ENCODE peak calls at places on chromosomes 1 and 21, in ten cellular contexts. One of them, this sample, is unnamed.

GRCh38 chr1:66563094-66563800 is 29.3 kb downstream of the SGIP1 start:
- DNase-seq in CD4-positive, alpha-beta T cell: no peak
- DNase-seq in upper lobe of right lung: no peak
- DNase-seq in omental fat pad: no peak
- DNase-seq in fibroblast of lung: peak
- DNase-seq in bronchial epithelial cell: peak
- DNase-seq in tibial artery: no peak
- DNase-seq in choroid plexus epithelial cell: peak
- DNase-seq in fibroblast of pulmonary artery: peak
- DNase-seq in transverse colon: peak
- DNase-seq in this sample: no peak

GRCh38 chr1:88074661-88075060 is 609.4 kb upstream of the PKN2 start:
- DNase-seq in CD4-positive, alpha-beta T cell: no peak
- DNase-seq in choroid plexus epithelial cell: no peak
- DNase-seq in omental fat pad: no peak
- DNase-seq in tibial artery: no peak
- DNase-seq in upper lobe of right lung: no peak
- DNase-seq in transverse colon: no peak
- DNase-seq in fibroblast of pulmonary artery: no peak
- DNase-seq in fibroblast of lung: no peak
- DNase-seq in bronchial epithelial cell: no peak
- DNase-seq in this sample: no peak

GRCh38 chr1:92317836-92318493 is 19.1 kb downstream of the RPAP2 start:
- DNase-seq in CD4-positive, alpha-beta T cell: no peak
- DNase-seq in choroid plexus epithelial cell: no peak
- DNase-seq in bronchial epithelial cell: no peak
- DNase-seq in transverse colon: no peak
- DNase-seq in fibroblast of lung: no peak
- DNase-seq in fibroblast of pulmonary artery: peak
- DNase-seq in upper lobe of right lung: no peak
- DNase-seq in omental fat pad: no peak
- DNase-seq in tibial artery: no peak
- DNase-seq in this sample: no peak

GRCh38 chr1:38741341-38741740 is 118.2 kb downstream of the RRAGC start:
- DNase-seq in fibroblast of pulmonary artery: peak
- DNase-seq in upper lobe of right lung: no peak
- DNase-seq in CD4-positive, alpha-beta T cell: no peak
- DNase-seq in tibial artery: no peak
- DNase-seq in fibroblast of lung: peak
- DNase-seq in choroid plexus epithelial cell: peak
- DNase-seq in bronchial epithelial cell: no peak
- DNase-seq in transverse colon: no peak
- DNase-seq in omental fat pad: no peak
- DNase-seq in this sample: no peak

GRCh38 chr1:47993356-47993755 is 3.8 kb downstream of the TRABD2B start:
- DNase-seq in bronchial epithelial cell: no peak
- DNase-seq in choroid plexus epithelial cell: no peak
- DNase-seq in omental fat pad: no peak
- DNase-seq in fibroblast of pulmonary artery: no peak
- DNase-seq in fibroblast of lung: no peak
- DNase-seq in CD4-positive, alpha-beta T cell: no peak
- DNase-seq in upper lobe of right lung: no peak
- DNase-seq in tibial artery: no peak
- DNase-seq in transverse colon: no peak
- DNase-seq in this sample: no peak

GRCh38 chr1:244651956-244652698 is 799 bp upstream of the DESI2 start:
- DNase-seq in transverse colon: no peak
- DNase-seq in tibial artery: no peak
- DNase-seq in fibroblast of pulmonary artery: peak
- DNase-seq in fibroblast of lung: peak
- DNase-seq in omental fat pad: no peak
- DNase-seq in choroid plexus epithelial cell: peak
- DNase-seq in CD4-positive, alpha-beta T cell: no peak
- DNase-seq in upper lobe of right lung: no peak
- DNase-seq in bronchial epithelial cell: no peak
- DNase-seq in this sample: no peak

GRCh38 chr1:248127653-248128052 is 17.3 kb upstream of the OR2M5 start:
- DNase-seq in CD4-positive, alpha-beta T cell: no peak
- DNase-seq in bronchial epithelial cell: no peak
- DNase-seq in tibial artery: no peak
- DNase-seq in upper lobe of right lung: no peak
- DNase-seq in transverse colon: no peak
- DNase-seq in fibroblast of pulmonary artery: no peak
- DNase-seq in omental fat pad: no peak
- DNase-seq in fibroblast of lung: no peak
- DNase-seq in choroid plexus epithelial cell: no peak
- DNase-seq in this sample: no peak

GRCh38 chr1:30413606-30414005 is 309.8 kb downstream of the MATN1 start:
- DNase-seq in choroid plexus epithelial cell: no peak
- DNase-seq in bronchial epithelial cell: no peak
- DNase-seq in transverse colon: no peak
- DNase-seq in fibroblast of pulmonary artery: no peak
- DNase-seq in fibroblast of lung: no peak
- DNase-seq in CD4-positive, alpha-beta T cell: no peak
- DNase-seq in omental fat pad: no peak
- DNase-seq in tibial artery: no peak
- DNase-seq in upper lobe of right lung: peak
- DNase-seq in this sample: peak

GRCh38 chr1:203327684-203328457 is 22.6 kb downstream of the BTG2 start:
- DNase-seq in CD4-positive, alpha-beta T cell: peak
- DNase-seq in choroid plexus epithelial cell: peak
- DNase-seq in fibroblast of lung: peak
- DNase-seq in upper lobe of right lung: no peak
- DNase-seq in tibial artery: peak
- DNase-seq in fibroblast of pulmonary artery: peak
- DNase-seq in omental fat pad: no peak
- DNase-seq in transverse colon: no peak
- DNase-seq in bronchial epithelial cell: peak
- DNase-seq in this sample: no peak

GRCh38 chr21:41396452-41397107 is 29.5 kb upstream of the MX1 start:
- DNase-seq in fibroblast of pulmonary artery: peak
- DNase-seq in CD4-positive, alpha-beta T cell: no peak
- DNase-seq in upper lobe of right lung: peak
- DNase-seq in transverse colon: peak
- DNase-seq in tibial artery: no peak
- DNase-seq in fibroblast of lung: no peak
- DNase-seq in choroid plexus epithelial cell: no peak
- DNase-seq in bronchial epithelial cell: peak
- DNase-seq in omental fat pad: no peak
- DNase-seq in this sample: no peak

GRCh38 chr1:26408604-26409003 is 2.0 kb upstream of the LIN28A start:
- DNase-seq in upper lobe of right lung: peak
- DNase-seq in CD4-positive, alpha-beta T cell: peak
- DNase-seq in tibial artery: peak
- DNase-seq in choroid plexus epithelial cell: peak
- DNase-seq in transverse colon: peak
- DNase-seq in omental fat pad: peak
- DNase-seq in fibroblast of lung: peak
- DNase-seq in fibroblast of pulmonary artery: peak
- DNase-seq in bronchial epithelial cell: peak
- DNase-seq in this sample: peak

GRCh38 chr1:174401075-174401474 is 46.7 kb upstream of the GPR52 start:
- DNase-seq in bronchial epithelial cell: no peak
- DNase-seq in choroid plexus epithelial cell: no peak
- DNase-seq in fibroblast of pulmonary artery: no peak
- DNase-seq in upper lobe of right lung: no peak
- DNase-seq in fibroblast of lung: no peak
- DNase-seq in transverse colon: no peak
- DNase-seq in omental fat pad: no peak
- DNase-seq in tibial artery: no peak
- DNase-seq in CD4-positive, alpha-beta T cell: no peak
- DNase-seq in this sample: no peak

GRCh38 chr1:16375521-16376359 is 8.7 kb downstream of the SZRD1 start:
- DNase-seq in fibroblast of lung: peak
- DNase-seq in omental fat pad: no peak
- DNase-seq in choroid plexus epithelial cell: peak
- DNase-seq in tibial artery: no peak
- DNase-seq in transverse colon: no peak
- DNase-seq in upper lobe of right lung: no peak
- DNase-seq in bronchial epithelial cell: no peak
- DNase-seq in fibroblast of pulmonary artery: peak
- DNase-seq in CD4-positive, alpha-beta T cell: no peak
- DNase-seq in this sample: no peak

GRCh38 chr1:64518692-64519481 is 49.0 kb downstream of the CACHD1 start:
- DNase-seq in omental fat pad: no peak
- DNase-seq in fibroblast of lung: no peak
- DNase-seq in transverse colon: no peak
- DNase-seq in upper lobe of right lung: no peak
- DNase-seq in bronchial epithelial cell: no peak
- DNase-seq in tibial artery: no peak
- DNase-seq in fibroblast of pulmonary artery: no peak
- DNase-seq in choroid plexus epithelial cell: no peak
- DNase-seq in CD4-positive, alpha-beta T cell: no peak
- DNase-seq in this sample: no peak

GRCh38 chr1:18954270-18955071 is 2.0 kb downstream of the IFFO2 start:
- DNase-seq in fibroblast of pulmonary artery: peak
- DNase-seq in fibroblast of lung: peak
- DNase-seq in tibial artery: no peak
- DNase-seq in choroid plexus epithelial cell: peak
- DNase-seq in CD4-positive, alpha-beta T cell: no peak
- DNase-seq in bronchial epithelial cell: no peak
- DNase-seq in upper lobe of right lung: no peak
- DNase-seq in omental fat pad: no peak
- DNase-seq in transverse colon: no peak
- DNase-seq in this sample: no peak

GRCh38 chr1:18956189-18957135 is at the start of gene IFFO2:
- DNase-seq in tibial artery: peak
- DNase-seq in transverse colon: peak
- DNase-seq in choroid plexus epithelial cell: peak
- DNase-seq in bronchial epithelial cell: peak
- DNase-seq in CD4-positive, alpha-beta T cell: peak
- DNase-seq in omental fat pad: peak
- DNase-seq in fibroblast of pulmonary artery: peak
- DNase-seq in upper lobe of right lung: peak
- DNase-seq in fibroblast of lung: peak
- DNase-seq in this sample: peak

GRCh38 chr1:18955116-18955441 is 1.4 kb downstream of the IFFO2 start:
- DNase-seq in fibroblast of lung: no peak
- DNase-seq in tibial artery: no peak
- DNase-seq in omental fat pad: no peak
- DNase-seq in choroid plexus epithelial cell: no peak
- DNase-seq in bronchial epithelial cell: no peak
- DNase-seq in CD4-positive, alpha-beta T cell: no peak
- DNase-seq in fibroblast of pulmonary artery: peak
- DNase-seq in upper lobe of right lung: no peak
- DNase-seq in transverse colon: no peak
- DNase-seq in this sample: no peak

GRCh38 chr1:18957136-18957521 is 653 bp upstream of the IFFO2 start:
- DNase-seq in choroid plexus epithelial cell: no peak
- DNase-seq in CD4-positive, alpha-beta T cell: peak
- DNase-seq in tibial artery: peak
- DNase-seq in upper lobe of right lung: no peak
- DNase-seq in transverse colon: no peak
- DNase-seq in fibroblast of pulmonary artery: no peak
- DNase-seq in fibroblast of lung: no peak
- DNase-seq in omental fat pad: no peak
- DNase-seq in bronchial epithelial cell: no peak
- DNase-seq in this sample: no peak

DNA sequence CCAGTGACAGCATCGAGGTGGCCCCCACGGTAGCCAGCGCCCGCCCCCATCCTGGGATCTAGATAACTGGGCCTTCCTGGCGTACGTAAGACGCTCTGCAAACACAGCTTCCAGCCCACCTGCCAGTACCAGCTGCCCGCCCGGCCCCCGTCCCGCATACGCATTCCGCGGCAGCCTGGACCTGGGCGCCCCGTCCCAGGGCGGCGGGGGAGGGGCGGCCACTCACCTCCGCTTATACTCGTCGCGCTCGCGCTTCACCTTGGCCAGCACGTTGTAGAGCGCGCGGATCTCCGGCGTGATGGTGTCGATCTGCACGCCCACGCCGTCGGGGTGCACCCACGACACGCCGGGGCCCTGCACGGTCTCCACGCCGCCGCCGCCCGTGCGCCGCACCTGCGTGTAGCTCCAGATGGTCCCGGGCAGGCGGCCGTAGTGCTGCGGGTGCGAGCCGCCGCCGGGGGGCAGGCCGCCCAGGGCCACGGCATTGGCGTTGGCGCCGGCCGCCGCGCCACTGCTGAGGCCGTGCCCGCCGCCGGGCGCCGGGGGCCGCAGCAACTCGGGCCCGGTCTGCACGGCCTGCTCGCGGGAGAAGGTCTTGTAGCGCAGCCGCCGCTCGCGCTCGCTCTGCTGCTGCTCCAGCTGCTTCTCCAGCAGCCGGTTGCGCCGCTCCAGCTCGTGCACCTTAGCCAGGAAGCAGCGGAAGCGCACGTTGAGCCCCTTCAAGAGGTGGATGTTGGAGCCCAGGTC is 861 bp downstream of the IFFO2 start:
- DNase-seq in upper lobe of right lung: peak
- DNase-seq in bronchial epithelial cell: no peak
- DNase-seq in CD4-positive, alpha-beta T cell: peak
- DNase-seq in transverse colon: peak
- DNase-seq in choroid plexus epithelial cell: peak
- DNase-seq in tibial artery: peak
- DNase-seq in fibroblast of lung: no peak
- DNase-seq in omental fat pad: no peak
- DNase-seq in fibroblast of pulmonary artery: no peak
- DNase-seq in this sample: no peak
- TF ChIP-seq CTCF in upper lobe of right lung: no peak
- TF ChIP-seq CTCF in bronchial epithelial cell: peak
- TF ChIP-seq CTCF in CD4-positive, alpha-beta T cell: no peak
- TF ChIP-seq CTCF in transverse colon: peak
- TF ChIP-seq CTCF in choroid plexus epithelial cell: no peak
- TF ChIP-seq CTCF in tibial artery: peak
- TF ChIP-seq CTCF in fibroblast of lung: no peak
- TF ChIP-seq CTCF in omental fat pad: no peak
- TF ChIP-seq CTCF in fibroblast of pulmonary artery: no peak
- TF ChIP-seq CTCF in this sample: peak

GRCh38 chr1:58816072-58816746 is 32.4 kb upstream of the JUN start:
- DNase-seq in choroid plexus epithelial cell: peak
- DNase-seq in upper lobe of right lung: peak
- DNase-seq in fibroblast of lung: peak
- DNase-seq in fibroblast of pulmonary artery: peak
- DNase-seq in tibial artery: peak
- DNase-seq in transverse colon: peak
- DNase-seq in omental fat pad: peak
- DNase-seq in CD4-positive, alpha-beta T cell: peak
- DNase-seq in bronchial epithelial cell: peak
- DNase-seq in this sample: peak
- TF ChIP-seq CTCF in choroid plexus epithelial cell: peak
- TF ChIP-seq CTCF in upper lobe of right lung: no peak
- TF ChIP-seq CTCF in fibroblast of lung: no peak
- TF ChIP-seq CTCF in fibroblast of pulmonary artery: no peak
- TF ChIP-seq CTCF in tibial artery: no peak
- TF ChIP-seq CTCF in transverse colon: no peak
- TF ChIP-seq CTCF in omental fat pad: no peak
- TF ChIP-seq CTCF in CD4-positive, alpha-beta T cell: no peak
- TF ChIP-seq CTCF in bronchial epithelial cell: no peak
- TF ChIP-seq CTCF in this sample: peak

GRCh38 chr1:3409737-3410434 is 44.6 kb upstream of the ARHGEF16 start:
- DNase-seq in tibial artery: peak
- DNase-seq in CD4-positive, alpha-beta T cell: no peak
- DNase-seq in transverse colon: peak
- DNase-seq in upper lobe of right lung: no peak
- DNase-seq in fibroblast of pulmonary artery: peak
- DNase-seq in fibroblast of lung: peak
- DNase-seq in omental fat pad: no peak
- DNase-seq in bronchial epithelial cell: no peak
- DNase-seq in choroid plexus epithelial cell: peak
- DNase-seq in this sample: no peak
- TF ChIP-seq CTCF in tibial artery: peak
- TF ChIP-seq CTCF in CD4-positive, alpha-beta T cell: no peak
- TF ChIP-seq CTCF in transverse colon: peak
- TF ChIP-seq CTCF in upper lobe of right lung: peak
- TF ChIP-seq CTCF in fibroblast of pulmonary artery: peak
- TF ChIP-seq CTCF in fibroblast of lung: peak
- TF ChIP-seq CTCF in omental fat pad: no peak
- TF ChIP-seq CTCF in bronchial epithelial cell: peak
- TF ChIP-seq CTCF in choroid plexus epithelial cell: peak
- TF ChIP-seq CTCF in this sample: peak

GRCh38 chr1:109112056-109112651 is 1.8 kb upstream of the ELAPOR1 start:
- DNase-seq in fibroblast of lung: peak
- DNase-seq in omental fat pad: no peak
- DNase-seq in choroid plexus epithelial cell: peak
- DNase-seq in bronchial epithelial cell: peak
- DNase-seq in tibial artery: no peak
- DNase-seq in transverse colon: no peak
- DNase-seq in fibroblast of pulmonary artery: peak
- DNase-seq in upper lobe of right lung: no peak
- DNase-seq in CD4-positive, alpha-beta T cell: no peak
- DNase-seq in this sample: no peak
- TF ChIP-seq CTCF in fibroblast of lung: no peak
- TF ChIP-seq CTCF in omental fat pad: no peak
- TF ChIP-seq CTCF in choroid plexus epithelial cell: peak
- TF ChIP-seq CTCF in bronchial epithelial cell: peak
- TF ChIP-seq CTCF in tibial artery: no peak
- TF ChIP-seq CTCF in transverse colon: no peak
- TF ChIP-seq CTCF in fibroblast of pulmonary artery: peak
- TF ChIP-seq CTCF in upper lobe of right lung: no peak
- TF ChIP-seq CTCF in CD4-positive, alpha-beta T cell: no peak
- TF ChIP-seq CTCF in this sample: no peak

This sample was measured in type B pancreatic cell.